ENCODE peak calls at places on chromosomes 16 and 17, in ten cellular contexts. Y, R, M, S, X, O, A, P, I and D are unnamed samples.

GRCh38 chr17:78970834-78971763 is 8.6 kb downstream of the LGALS3BP start:
- DNase-seq in Y (no peak), R (peak; percentile 90), M (peak; percentile 76), S (peak; percentile 76), X (peak; percentile 54), O (peak; percentile 92), A (peak; percentile 93), P (peak; percentile 83), I (peak; percentile 79), D (no peak)

GRCh38 chr16:49011807-49012345 is 269.8 kb downstream of the CBLN1 start:
- DNase-seq in Y (no peak), R (no peak), M (no peak), S (no peak), X (no peak), O (no peak), A (no peak), P (no peak), I (no peak), D (no peak)

GRCh38 chr16:824601-825000 is 24.1 kb upstream of the GNG13 start:
- DNase-seq in Y (no peak), R (no peak), M (no peak), S (no peak), X (no peak), O (no peak), A (no peak), P (no peak), I (no peak), D (no peak)

GRCh38 chr16:87918314-87918713 is 18.0 kb downstream of the CA5A start:
- DNase-seq in Y (no peak), R (peak; percentile 80), M (no peak), S (no peak), X (peak; percentile 26), O (peak; percentile 74), A (no peak), P (no peak), I (peak; percentile 78), D (no peak)

GRCh38 chr17:15456486-15456885 is 10.9 kb downstream of the CDRT4 start:
- DNase-seq in Y (no peak), R (no peak), M (no peak), S (no peak), X (no peak), O (peak; percentile 76), A (no peak), P (no peak), I (peak; percentile 82), D (no peak)

GRCh38 chr17:29582767-29583166 is 6.7 kb downstream of the GIT1 start:
- DNase-seq in Y (no peak), R (no peak), M (no peak), S (no peak), X (no peak), O (no peak), A (no peak), P (no peak), I (no peak), D (no peak)

GRCh38 chr17:31425646-31426045 is 34.2 kb downstream of the RAB11FIP4 start:
- DNase-seq in Y (no peak), R (no peak), M (no peak), S (no peak), X (no peak), O (no peak), A (peak; percentile 78), P (peak; percentile 42), I (no peak), D (no peak)

GRCh38 chr17:30372755-30373154 is 6.0 kb upstream of the CPD start:
- DNase-seq in Y (no peak), R (no peak), M (no peak), S (no peak), X (peak; percentile 48), O (no peak), A (no peak), P (no peak), I (no peak), D (no peak)

GRCh38 chr17:79997004-79997673 is 38.5 kb downstream of the TBC1D16 start:
- DNase-seq in Y (no peak), R (no peak), M (peak; percentile 78), S (peak; percentile 64), X (no peak), O (no peak), A (no peak), P (no peak), I (no peak), D (no peak)

GRCh38 chr17:50151937-50152547 is 1.6 kb upstream of the PPP1R9B start:
- DNase-seq in Y (peak; percentile 73), R (peak; percentile 83), M (peak; percentile 41), S (no peak), X (peak; percentile 88), O (peak; percentile 93), A (peak; percentile 89), P (peak; percentile 75), I (peak; percentile 82), D (no peak)

GRCh38 chr17:7930841-7931631 is 710 bp downstream of the TRAPPC1 start:
- DNase-seq in Y (no peak), R (no peak), M (no peak), S (no peak), X (no peak), O (no peak), A (no peak), P (no peak), I (no peak), D (no peak)

GRCh38 chr17:16881239-16881924 is 90.5 kb downstream of the TNFRSF13B start:
- DNase-seq in Y (no peak), R (no peak), M (no peak), S (no peak), X (no peak), O (no peak), A (no peak), P (no peak), I (no peak), D (no peak)

GRCh38 chr17:48297825-48298224 is 132.2 kb downstream of the SKAP1 start:
- DNase-seq in Y (no peak), R (no peak), M (no peak), S (no peak), X (no peak), O (no peak), A (no peak), P (no peak), I (no peak), D (no peak)

DNA sequence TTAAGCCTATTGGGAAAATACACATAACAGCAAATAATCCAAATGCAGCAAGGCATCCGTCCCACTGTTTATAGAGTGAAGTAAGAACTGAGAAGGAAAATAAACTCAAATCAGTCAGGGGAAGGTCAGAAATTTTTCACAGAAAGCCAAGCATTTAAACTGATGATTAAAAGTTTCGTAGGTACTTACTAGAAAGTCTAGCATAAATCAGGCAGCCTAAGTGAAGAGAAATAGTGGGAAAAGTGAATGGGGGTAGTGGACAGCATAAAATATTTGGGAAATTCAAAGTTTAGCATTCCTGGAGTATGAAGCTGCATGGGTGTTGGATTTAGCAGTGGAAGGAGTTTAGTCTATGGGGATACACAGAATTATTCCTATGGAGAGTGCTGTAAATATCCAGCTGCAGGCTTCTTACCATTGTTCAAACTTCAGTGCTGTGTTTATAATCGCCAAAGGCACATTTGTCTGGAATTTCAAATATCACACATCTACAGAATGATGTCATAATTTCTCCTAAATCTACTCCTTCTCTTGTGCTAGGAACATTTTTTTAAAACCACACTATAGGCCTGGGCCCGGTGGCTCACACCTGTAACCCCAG is 1131.1 kb upstream of the GOT2 start:
- DNase-seq in Y (no peak), R (no peak), M (no peak), S (no peak), X (peak; percentile 52), O (no peak), A (no peak), P (no peak), I (no peak), D (no peak)
- H3K9me3 ChIP-seq in Y (no peaks in the 10 kb centered on the region), R (no peaks in the 10 kb centered on the region), M (peaks cover 3% of the 10 kb centered on the region), S (no peaks in the 10 kb centered on the region), X (no peaks in the 10 kb centered on the region), O (no peaks in the 10 kb centered on the region), A (no peaks in the 10 kb centered on the region), P (no peaks in the 10 kb centered on the region), I (no peaks in the 10 kb centered on the region), D (no peaks in the 10 kb centered on the region)

GRCh38 chr17:70961341-70961740 is 792.0 kb downstream of the KCNJ2 start:
- DNase-seq in Y (no peak), R (no peak), M (no peak), S (no peak), X (peak; percentile 74), O (no peak), A (no peak), P (no peak), I (no peak), D (no peak)
- H3K9me3 ChIP-seq in Y (no peaks in the 10 kb centered on the region), R (no peaks in the 10 kb centered on the region), M (no peaks in the 10 kb centered on the region), S (no peaks in the 10 kb centered on the region), X (no peaks in the 10 kb centered on the region), O (no peaks in the 10 kb centered on the region), A (no peaks in the 10 kb centered on the region), P (peaks cover 4% of the 10 kb centered on the region), I (no peaks in the 10 kb centered on the region), D (no peaks in the 10 kb centered on the region)

GRCh38 chr17:33914120-33914519 is 341.0 kb upstream of the CCL2 start:
- DNase-seq in Y (no peak), R (no peak), M (no peak), S (no peak), X (no peak), O (no peak), A (no peak), P (no peak), I (no peak), D (no peak)
- H3K9me3 ChIP-seq in Y (no peaks in the 10 kb centered on the region), R (no peaks in the 10 kb centered on the region), M (no peaks in the 10 kb centered on the region), S (no peaks in the 10 kb centered on the region), X (no peaks in the 10 kb centered on the region), O (no peaks in the 10 kb centered on the region), A (no peaks in the 10 kb centered on the region), P (no peaks in the 10 kb centered on the region), I (no peaks in the 10 kb centered on the region), D (no peaks in the 10 kb centered on the region)

GRCh38 chr16:79001156-79001997 is 599.2 kb downstream of the MAF start:
- DNase-seq in Y (no peak), R (no peak), M (no peak), S (no peak), X (no peak), O (no peak), A (no peak), P (no peak), I (no peak), D (no peak)

GRCh38 chr16:78995441-78995840 is 605.1 kb downstream of the MAF start:
- DNase-seq in Y (no peak), R (no peak), M (no peak), S (no peak), X (no peak), O (no peak), A (no peak), P (no peak), I (no peak), D (no peak)

GRCh38 chr16:78993342-78993741 is 607.2 kb downstream of the MAF start:
- DNase-seq in Y (no peak), R (no peak), M (no peak), S (no peak), X (no peak), O (no peak), A (no peak), P (peak; percentile 31), I (no peak), D (no peak)

GRCh38 chr16:78994135-78994534 is 606.4 kb downstream of the MAF start:
- DNase-seq in Y (no peak), R (no peak), M (no peak), S (no peak), X (no peak), O (no peak), A (no peak), P (no peak), I (no peak), D (no peak)

DNA sequence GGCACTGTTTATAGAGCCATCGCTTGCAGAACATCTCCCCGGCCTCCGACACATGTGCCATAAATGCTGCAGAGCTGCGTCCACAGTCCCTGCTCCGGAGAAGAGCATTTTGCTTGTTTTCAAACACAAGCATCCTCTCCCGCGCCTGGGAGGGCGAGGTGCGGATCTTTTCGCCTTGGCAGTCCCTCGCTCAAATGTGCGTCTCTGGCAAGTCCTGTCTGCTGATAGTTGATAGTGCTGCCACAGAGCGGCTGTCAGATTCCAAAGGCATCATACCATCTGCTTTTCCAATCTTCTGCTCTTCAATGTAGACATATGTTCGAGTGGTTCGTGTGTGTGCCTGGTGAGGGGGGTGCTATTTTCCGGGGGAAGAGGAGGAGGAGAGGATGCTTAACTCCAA is 603.7 kb downstream of the MAF start:
- DNase-seq in Y (no peak), R (no peak), M (no peak), S (no peak), X (no peak), O (no peak), A (no peak), P (no peak), I (no peak), D (no peak)
- H3K9me3 ChIP-seq in Y (no peaks in the 10 kb centered on the region), R (no peaks in the 10 kb centered on the region), M (no peaks in the 10 kb centered on the region), S (no peaks in the 10 kb centered on the region), X (no peaks in the 10 kb centered on the region), O (no peaks in the 10 kb centered on the region), A (no peaks in the 10 kb centered on the region), P (no peaks in the 10 kb centered on the region), I (no peaks in the 10 kb centered on the region), D (no peaks in the 10 kb centered on the region)